ENCODE peak calls at places on chromosomes 4 and X, in four cellular contexts. T is WTC11, P is HepG2, A is SK-N-SH. Z is an unnamed sample.

GRCh38 chrX:56231706-56232105 is 450 bp upstream of the KLF8 start:
- DNase-seq in A (no peak), P (no peak), T (no peak), Z (no peak)

GRCh38 chr4:78737020-78737419 is 39.1 kb upstream of the BMP2K start:
- DNase-seq in P (no peak), A (no peak), T (no peak), Z (no peak)

GRCh38 chr4:140637836-140638235 is 69.1 kb upstream of the UCP1 start:
- DNase-seq in A (peak; percentile 69), P (peak; percentile 59), T (peak; percentile 45), Z (peak; percentile 39)

GRCh38 chrX:57137481-57137880 is 284 bp upstream of the SPIN2A start:
- DNase-seq in P (no peak), T (no peak), A (no peak), Z (no peak)

GRCh38 chrX:65451663-65452062 is 82.9 kb downstream of the LAS1L start:
- DNase-seq in A (peak; percentile 9), P (peak; percentile 15), T (no peak), Z (peak; percentile 9)

GRCh38 chr4:89158884-89159503 is 47.7 kb downstream of the TIGD2 start:
- DNase-seq in T (no peak), A (peak; percentile 42), P (peak; percentile 6), Z (peak; percentile 23)

GRCh38 chrX:39726810-39727209 is 370.9 kb downstream of the BCOR start:
- DNase-seq in P (no peak), T (no peak), A (peak; percentile 63), Z (no peak)

GRCh38 chr4:121822796-121823504 is 733 bp downstream of the CCNA2 start:
- DNase-seq in A (peak; percentile 54), P (peak; percentile 64), T (peak; percentile 12), Z (peak; percentile 70)

GRCh38 chrX:74925210-74926088 is at the start of gene NEXMIF:
- DNase-seq in A (peak; percentile 77), T (peak; percentile 8), P (peak; percentile 6), Z (no peak)

GRCh38 chr4:185734214-185734613 is 77.8 kb downstream of the SORBS2 start:
- DNase-seq in T (no peak), P (no peak), A (no peak), Z (no peak)

GRCh38 chr4:71296945-71297344 is 41.9 kb upstream of the SLC4A4 start:
- DNase-seq in A (no peak), T (no peak), P (no peak), Z (no peak)

GRCh38 chr4:173879286-173879908 is 349.4 kb upstream of the HAND2 start:
- DNase-seq in P (no peak), T (no peak), A (no peak), Z (no peak)

GRCh38 chr4:75919914-75920313 is 17.7 kb upstream of the PPEF2 start:
- DNase-seq in A (no peak), T (no peak), P (no peak), Z (no peak)

GRCh38 chr4:20109395-20109794 is 142.3 kb upstream of the SLIT2 start:
- DNase-seq in T (no peak), A (no peak), P (no peak), Z (no peak)

GRCh38 chrX:86103061-86103460 is 45.2 kb upstream of the DACH2 start:
- DNase-seq in A (no peak), T (no peak), P (no peak), Z (no peak)

GRCh38 chrX:78092296-78092695 is 11.8 kb upstream of the PGK1 start:
- DNase-seq in A (no peak), T (peak; percentile 29), P (peak; percentile 12), Z (no peak)

GRCh38 chr4:113759696-113760093 is 1.8 kb downstream of the CAMK2D start:
- DNase-seq in A (no peak), P (no peak), T (no peak), Z (no peak)

GRCh38 chrX:15943393-15943792 is 88.8 kb upstream of the AP1S2 start:
- DNase-seq in T (no peak), A (no peak), P (no peak), Z (peak; percentile 13)

GRCh38 chr4:109497511-109497910 is 62.5 kb upstream of the MCUB start:
- DNase-seq in P (no peak), A (no peak), T (no peak), Z (no peak)

GRCh38 chrX:71859637-71860036 is 51.0 kb upstream of the NHSL2 start:
- DNase-seq in T (no peak), A (no peak), P (peak; percentile 12), Z (peak; percentile 15)

GRCh38 chrX:69489625-69490024 is 14.5 kb upstream of the NALF2 start:
- DNase-seq in P (no peak), A (no peak), T (no peak), Z (no peak)

GRCh38 chr4:122873146-122873545 is 46.5 kb downstream of the FGF2 start:
- DNase-seq in A (no peak), P (no peak), T (no peak), Z (no peak)

GRCh38 chrX:22081475-22082092 is 49.5 kb downstream of the PHEX start:
- DNase-seq in A (peak; percentile 22), P (peak; percentile 18), T (peak; percentile 67), Z (peak; percentile 39)

GRCh38 chr4:47774078-47774477 is 63.8 kb downstream of the CORIN start:
- DNase-seq in A (no peak), P (no peak), T (peak; percentile 45), Z (no peak)

GRCh38 chr4:148962539-148963290 is 520.5 kb upstream of the NR3C2 start:
- DNase-seq in P (no peak), A (no peak), T (no peak), Z (no peak)

GRCh38 chr4:77959566-77960338 is 97.1 kb downstream of the MRPL1 start:
- DNase-seq in T (no peak), P (peak; percentile 63), A (peak; percentile 37), Z (peak; percentile 60)

GRCh38 chr4:92969650-92970370 is 666.0 kb downstream of the GRID2 start:
- DNase-seq in T (no peak), A (no peak), P (peak; percentile 89), Z (no peak)

GRCh38 chr4:47837582-47838294 is at the start of gene CORIN:
- DNase-seq in A (no peak), T (peak; percentile 53), P (no peak), Z (no peak)

GRCh38 chr4:145609494-145610427 is 9.4 kb upstream of the MMAA start:
- DNase-seq in A (peak; percentile 41), T (peak; percentile 71), P (peak; percentile 58), Z (peak; percentile 27)

GRCh38 chr4:151250706-151251105 is 26.3 kb upstream of the PRSS48 start:
- DNase-seq in P (no peak), T (peak; percentile 44), A (no peak), Z (no peak)

GRCh38 chr4:150173854-150174398 is 95.7 kb downstream of the DCLK2 start:
- DNase-seq in A (no peak), T (no peak), P (no peak), Z (no peak)

GRCh38 chr4:127509155-127509554 is 123.6 kb upstream of the INTU start:
- DNase-seq in A (no peak), P (no peak), T (no peak), Z (no peak)

GRCh38 chr4:100420571-100420970 is 97.3 kb downstream of the EMCN start:
- DNase-seq in A (no peak), P (no peak), T (no peak), Z (no peak)

GRCh38 chr4:122687450-122688121 is 44.9 kb upstream of the BBS12 start:
- DNase-seq in A (no peak), P (no peak), T (no peak), Z (no peak)

GRCh38 chr4:20426028-20426427 is 174.3 kb downstream of the SLIT2 start:
- DNase-seq in T (no peak), P (no peak), A (no peak), Z (no peak)

GRCh38 chrX:43505759-43506158 is 150.3 kb upstream of the MAOA start:
- DNase-seq in P (no peak), T (no peak), A (no peak), Z (no peak)

GRCh38 chr4:23890369-23891063 is 669 bp upstream of the PPARGC1A start:
- DNase-seq in P (no peak), T (no peak), A (no peak), Z (no peak)

DNA sequence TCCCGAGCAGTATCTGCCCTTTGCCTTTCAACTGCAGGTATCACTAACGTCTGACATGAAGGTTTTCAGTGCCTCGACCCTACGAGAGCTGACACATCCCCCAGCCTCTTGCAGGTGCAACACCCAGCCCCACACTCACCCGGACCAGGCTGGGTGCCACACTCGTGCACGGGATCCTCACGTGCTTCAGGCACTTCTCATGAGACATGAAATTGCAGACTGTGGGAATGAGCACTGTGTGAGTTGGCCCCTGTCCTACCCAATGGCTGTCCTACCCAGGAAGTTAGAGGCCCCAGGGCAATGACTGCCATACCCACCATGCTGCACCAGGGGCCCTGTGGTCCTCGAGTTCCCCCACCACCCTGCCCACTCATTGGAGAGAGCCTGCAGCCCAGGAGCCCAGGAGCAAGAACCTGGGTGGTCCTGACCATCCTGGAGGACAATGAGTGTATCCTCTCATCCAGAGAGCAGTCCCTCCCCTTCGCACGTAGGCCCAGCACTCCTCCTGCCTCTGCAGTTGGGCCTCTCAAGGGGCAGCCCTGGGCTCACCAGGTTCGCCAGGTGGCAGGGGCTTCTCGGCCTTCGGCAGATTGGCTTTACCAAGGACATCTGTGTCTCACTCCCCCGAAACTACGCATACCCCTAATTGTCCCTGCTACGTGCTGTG is 2.4 kb downstream of the DGKQ start:
- DNase-seq in A (no peak), T (no peak), P (no peak), Z (no peak)
- TF ChIP-seq FOXJ3 in A (no peak), T (no peak), P (no peak), Z (no peak)

DNA sequence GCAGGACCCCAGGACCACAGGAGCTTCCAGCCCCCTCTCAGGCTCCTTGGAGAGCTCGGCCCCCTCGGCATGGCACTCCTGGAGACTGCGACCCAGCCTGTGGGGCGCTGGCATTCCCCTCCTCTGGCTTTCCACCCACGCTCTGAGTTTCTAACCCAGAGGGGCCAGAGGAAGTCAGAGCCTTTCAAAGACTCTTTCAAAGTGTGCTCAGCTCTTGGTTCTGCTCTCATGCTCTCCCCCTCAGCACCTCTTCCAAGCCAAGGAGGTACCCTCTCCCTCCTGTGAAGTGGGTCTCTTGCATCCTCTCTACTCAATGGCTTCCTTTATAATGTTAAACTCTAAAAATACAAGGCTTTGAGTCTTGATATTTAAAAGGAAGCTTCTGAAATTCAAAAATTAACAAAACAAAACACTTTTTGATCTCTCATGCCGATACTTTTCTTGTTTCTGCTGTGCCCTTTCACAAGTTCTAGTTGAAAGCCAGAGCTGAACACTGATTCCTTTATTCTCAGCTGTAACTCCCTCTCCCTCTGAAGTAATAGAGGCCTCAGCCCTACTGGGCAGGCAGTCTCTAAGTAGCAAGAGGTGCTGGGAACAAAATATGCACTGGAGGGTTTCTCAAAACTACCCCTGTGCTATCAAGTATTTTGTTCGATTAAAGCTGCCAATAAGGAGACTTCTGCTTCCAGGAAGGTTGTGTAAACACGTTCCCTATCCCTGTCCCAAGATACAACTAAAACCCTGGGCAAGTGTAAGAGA is 82.8 kb downstream of the NAT8L start:
- DNase-seq in A (no peak), T (no peak), P (no peak), Z (no peak)
- TF ChIP-seq FOXJ3 in A (no peak), T (no peak), P (no peak), Z (no peak)

GRCh38 chr4:112516401-112517066 is 554 bp upstream of the NEUROG2 start:
- DNase-seq in T (peak; percentile 73), P (no peak), A (peak; percentile 81), Z (peak; percentile 20)
- TF ChIP-seq FOXJ3 in T (no peak), P (no peak), A (no peak), Z (no peak)

DNA sequence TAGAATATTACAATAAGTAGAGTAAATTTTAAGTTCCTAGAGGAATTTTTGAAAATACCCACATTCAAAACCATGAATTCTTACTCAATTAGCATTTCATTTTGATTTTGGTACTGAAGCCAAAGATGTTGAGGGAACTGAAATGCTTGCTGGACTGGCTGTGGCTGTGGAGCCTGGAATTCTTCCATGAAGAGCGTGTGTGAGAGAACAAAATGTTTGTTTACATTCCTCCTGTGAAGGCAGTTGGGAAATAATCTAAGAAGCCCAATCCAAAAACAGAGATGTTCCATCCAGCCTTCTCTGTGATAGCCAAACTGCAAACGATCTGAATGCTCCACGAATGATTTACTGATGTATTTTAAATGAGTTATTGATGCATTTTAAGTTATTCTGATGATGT is 3.8 kb upstream of the ADH1B start:
- DNase-seq in P (no peak), A (no peak), T (no peak), Z (no peak)
- TF ChIP-seq FOXJ3 in P (no peak), A (no peak), T (no peak), Z (no peak)

Z was measured in K562.